ENCODE peak calls at places on chromosomes 2 and 18, in ten cellular contexts. One of them, this sample, is unnamed.
A peak's percentile ranks its signal among the peaks of the same experiment; 100 is the strongest.

GRCh38 chr2:12742891-12743290 is 26.2 kb downstream of the TRIB2 start:
- DNase-seq in PC-3: no peak
- DNase-seq in upper lobe of right lung: no peak
- DNase-seq in progenitor cell of endocrine pancreas: no peak
- DNase-seq in left ventricle myocardium inferior: no peak
- DNase-seq in activated CD8-positive, alpha-beta T cell treated with anti-CD3 and anti-CD28 coated beads for 36 hours: no peak
- DNase-seq in RWPE1: no peak
- DNase-seq in pancreas: no peak
- DNase-seq in ovary: no peak
- DNase-seq in endothelial cell: no peak
- DNase-seq in this sample: no peak

GRCh38 chr2:27071990-27072830 is 756 bp upstream of the OST4 start:
- DNase-seq in progenitor cell of endocrine pancreas: no peak
- DNase-seq in endothelial cell: no peak
- DNase-seq in PC-3: no peak
- DNase-seq in ovary: peak; percentile 91
- DNase-seq in activated CD8-positive, alpha-beta T cell treated with anti-CD3 and anti-CD28 coated beads for 36 hours: peak; percentile 53
- DNase-seq in RWPE1: no peak
- DNase-seq in left ventricle myocardium inferior: peak; percentile 84
- DNase-seq in upper lobe of right lung: no peak
- DNase-seq in pancreas: peak; percentile 47
- DNase-seq in this sample: no peak

GRCh38 chr2:180507028-180507427 is 473.4 kb upstream of the UBE2E3 start:
- DNase-seq in left ventricle myocardium inferior: no peak
- DNase-seq in RWPE1: no peak
- DNase-seq in pancreas: no peak
- DNase-seq in activated CD8-positive, alpha-beta T cell treated with anti-CD3 and anti-CD28 coated beads for 36 hours: no peak
- DNase-seq in progenitor cell of endocrine pancreas: no peak
- DNase-seq in PC-3: peak; percentile 85
- DNase-seq in upper lobe of right lung: no peak
- DNase-seq in endothelial cell: no peak
- DNase-seq in ovary: no peak
- DNase-seq in this sample: no peak

GRCh38 chr2:7701807-7702206 is 784.6 kb downstream of the RNF144A start:
- DNase-seq in upper lobe of right lung: no peak
- DNase-seq in RWPE1: no peak
- DNase-seq in PC-3: peak; percentile 50
- DNase-seq in endothelial cell: no peak
- DNase-seq in activated CD8-positive, alpha-beta T cell treated with anti-CD3 and anti-CD28 coated beads for 36 hours: no peak
- DNase-seq in pancreas: no peak
- DNase-seq in ovary: no peak
- DNase-seq in progenitor cell of endocrine pancreas: no peak
- DNase-seq in left ventricle myocardium inferior: no peak
- DNase-seq in this sample: peak; percentile 58

GRCh38 chr2:10768063-10768507 is 44.5 kb downstream of the PDIA6 start:
- DNase-seq in activated CD8-positive, alpha-beta T cell treated with anti-CD3 and anti-CD28 coated beads for 36 hours: no peak
- DNase-seq in endothelial cell: no peak
- DNase-seq in RWPE1: no peak
- DNase-seq in left ventricle myocardium inferior: peak; percentile 58
- DNase-seq in pancreas: no peak
- DNase-seq in progenitor cell of endocrine pancreas: no peak
- DNase-seq in ovary: no peak
- DNase-seq in PC-3: no peak
- DNase-seq in upper lobe of right lung: no peak
- DNase-seq in this sample: no peak

GRCh38 chr2:152380261-152381055 is 45.5 kb downstream of the FMNL2 start:
- DNase-seq in RWPE1: no peak
- DNase-seq in activated CD8-positive, alpha-beta T cell treated with anti-CD3 and anti-CD28 coated beads for 36 hours: no peak
- DNase-seq in upper lobe of right lung: no peak
- DNase-seq in progenitor cell of endocrine pancreas: no peak
- DNase-seq in left ventricle myocardium inferior: no peak
- DNase-seq in ovary: no peak
- DNase-seq in pancreas: no peak
- DNase-seq in PC-3: no peak
- DNase-seq in endothelial cell: no peak
- DNase-seq in this sample: peak; percentile 42

GRCh38 chr2:149894760-149895159 is 307.2 kb upstream of the MMADHC start:
- DNase-seq in RWPE1: no peak
- DNase-seq in left ventricle myocardium inferior: no peak
- DNase-seq in PC-3: no peak
- DNase-seq in endothelial cell: no peak
- DNase-seq in pancreas: no peak
- DNase-seq in ovary: no peak
- DNase-seq in upper lobe of right lung: no peak
- DNase-seq in progenitor cell of endocrine pancreas: no peak
- DNase-seq in activated CD8-positive, alpha-beta T cell treated with anti-CD3 and anti-CD28 coated beads for 36 hours: no peak
- DNase-seq in this sample: peak; percentile 93

GRCh38 chr2:146239392-146240135 is 1605.3 kb upstream of the ACVR2A start:
- DNase-seq in pancreas: no peak
- DNase-seq in progenitor cell of endocrine pancreas: no peak
- DNase-seq in upper lobe of right lung: no peak
- DNase-seq in PC-3: no peak
- DNase-seq in left ventricle myocardium inferior: no peak
- DNase-seq in RWPE1: no peak
- DNase-seq in ovary: no peak
- DNase-seq in endothelial cell: no peak
- DNase-seq in activated CD8-positive, alpha-beta T cell treated with anti-CD3 and anti-CD28 coated beads for 36 hours: no peak
- DNase-seq in this sample: no peak

GRCh38 chr2:3571284-3571683 is 3.8 kb upstream of the RPS7 start:
- DNase-seq in left ventricle myocardium inferior: no peak
- DNase-seq in PC-3: no peak
- DNase-seq in ovary: no peak
- DNase-seq in RWPE1: peak; percentile 21
- DNase-seq in pancreas: no peak
- DNase-seq in upper lobe of right lung: no peak
- DNase-seq in activated CD8-positive, alpha-beta T cell treated with anti-CD3 and anti-CD28 coated beads for 36 hours: no peak
- DNase-seq in endothelial cell: no peak
- DNase-seq in progenitor cell of endocrine pancreas: no peak
- DNase-seq in this sample: peak; percentile 46

GRCh38 chr2:149063177-149063576 is 24.7 kb downstream of the LYPD6B start:
- DNase-seq in RWPE1: no peak
- DNase-seq in left ventricle myocardium inferior: no peak
- DNase-seq in endothelial cell: no peak
- DNase-seq in activated CD8-positive, alpha-beta T cell treated with anti-CD3 and anti-CD28 coated beads for 36 hours: no peak
- DNase-seq in ovary: no peak
- DNase-seq in progenitor cell of endocrine pancreas: no peak
- DNase-seq in upper lobe of right lung: no peak
- DNase-seq in PC-3: no peak
- DNase-seq in pancreas: no peak
- DNase-seq in this sample: no peak

GRCh38 chr2:149799296-149799695 is 211.7 kb upstream of the MMADHC start:
- DNase-seq in activated CD8-positive, alpha-beta T cell treated with anti-CD3 and anti-CD28 coated beads for 36 hours: no peak
- DNase-seq in pancreas: no peak
- DNase-seq in upper lobe of right lung: no peak
- DNase-seq in ovary: no peak
- DNase-seq in RWPE1: peak; percentile 19
- DNase-seq in PC-3: peak; percentile 44
- DNase-seq in left ventricle myocardium inferior: no peak
- DNase-seq in endothelial cell: no peak
- DNase-seq in progenitor cell of endocrine pancreas: no peak
- DNase-seq in this sample: peak; percentile 46

GRCh38 chr18:26480897-26481795 is 67.2 kb downstream of the KCTD1 start:
- DNase-seq in RWPE1: peak; percentile 89
- DNase-seq in left ventricle myocardium inferior: no peak
- DNase-seq in upper lobe of right lung: no peak
- DNase-seq in activated CD8-positive, alpha-beta T cell treated with anti-CD3 and anti-CD28 coated beads for 36 hours: no peak
- DNase-seq in endothelial cell: no peak
- DNase-seq in pancreas: no peak
- DNase-seq in PC-3: peak; percentile 98
- DNase-seq in progenitor cell of endocrine pancreas: no peak
- DNase-seq in ovary: no peak
- DNase-seq in this sample: peak; percentile 89

GRCh38 chr18:55152801-55153200 is 193.5 kb upstream of the CCDC68 start:
- DNase-seq in upper lobe of right lung: no peak
- DNase-seq in left ventricle myocardium inferior: no peak
- DNase-seq in endothelial cell: no peak
- DNase-seq in activated CD8-positive, alpha-beta T cell treated with anti-CD3 and anti-CD28 coated beads for 36 hours: no peak
- DNase-seq in ovary: no peak
- DNase-seq in pancreas: no peak
- DNase-seq in RWPE1: peak; percentile 1
- DNase-seq in progenitor cell of endocrine pancreas: no peak
- DNase-seq in PC-3: peak; percentile 48
- DNase-seq in this sample: peak; percentile 80

DNA sequence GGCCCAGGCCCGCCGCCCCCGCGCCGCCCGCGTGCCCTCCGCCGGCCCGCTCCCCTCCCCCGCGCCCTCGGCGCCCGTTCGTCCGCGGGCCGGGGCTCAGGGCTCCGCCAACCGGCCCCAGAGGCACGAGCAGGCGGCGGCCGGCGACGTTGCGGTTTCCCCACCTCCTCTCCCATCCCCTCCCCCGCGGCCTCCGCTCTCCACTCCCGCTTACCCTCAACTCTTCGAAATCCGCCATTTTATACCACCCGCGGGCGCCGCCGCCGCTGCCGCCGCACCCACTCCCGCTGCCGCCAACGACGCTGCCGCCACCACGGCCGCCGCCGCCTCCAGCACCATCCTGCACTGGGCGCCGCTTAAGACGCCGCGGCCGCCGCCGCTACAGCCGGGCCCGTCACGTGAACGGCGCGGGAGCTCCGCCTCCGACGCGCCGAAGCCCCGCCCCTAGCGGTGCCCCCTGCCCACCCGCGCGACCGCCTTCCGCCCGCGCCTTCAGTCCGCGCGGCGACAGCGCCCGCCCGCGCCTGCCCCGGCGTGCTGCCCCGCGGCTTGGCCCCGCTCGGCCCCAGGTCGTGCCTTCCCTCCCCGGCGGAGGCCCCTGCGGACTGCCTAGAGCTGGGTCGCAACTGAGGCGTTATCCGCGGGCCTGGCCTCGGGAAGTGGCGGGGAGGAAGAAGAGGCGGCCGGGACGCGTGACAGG is at the start of the genes KATNAL2 and PIAS2:
- DNase-seq in endothelial cell: peak; percentile 82
- DNase-seq in left ventricle myocardium inferior: peak; percentile 80
- DNase-seq in ovary: peak; percentile 74
- DNase-seq in PC-3: peak; percentile 54
- DNase-seq in pancreas: peak; percentile 78
- DNase-seq in progenitor cell of endocrine pancreas: peak; percentile 72
- DNase-seq in activated CD8-positive, alpha-beta T cell treated with anti-CD3 and anti-CD28 coated beads for 36 hours: peak; percentile 71
- DNase-seq in RWPE1: peak; percentile 31
- DNase-seq in upper lobe of right lung: peak; percentile 90
- DNase-seq in this sample: no peak
- TF ChIP-seq CTCF in endothelial cell: no peak
- TF ChIP-seq CTCF in left ventricle myocardium inferior: no peak
- TF ChIP-seq CTCF in ovary: no peak
- TF ChIP-seq CTCF in PC-3: no peak
- TF ChIP-seq CTCF in pancreas: no peak
- TF ChIP-seq CTCF in progenitor cell of endocrine pancreas: no peak
- TF ChIP-seq CTCF in activated CD8-positive, alpha-beta T cell treated with anti-CD3 and anti-CD28 coated beads for 36 hours: no peak
- TF ChIP-seq CTCF in RWPE1: no peak
- TF ChIP-seq CTCF in upper lobe of right lung: no peak
- TF ChIP-seq CTCF in this sample: no peak

GRCh38 chr2:127455566-127456493 is 37.6 kb downstream of the PROC start:
- DNase-seq in progenitor cell of endocrine pancreas: no peak
- DNase-seq in left ventricle myocardium inferior: no peak
- DNase-seq in RWPE1: no peak
- DNase-seq in upper lobe of right lung: no peak
- DNase-seq in endothelial cell: no peak
- DNase-seq in ovary: no peak
- DNase-seq in pancreas: no peak
- DNase-seq in activated CD8-positive, alpha-beta T cell treated with anti-CD3 and anti-CD28 coated beads for 36 hours: no peak
- DNase-seq in PC-3: no peak
- DNase-seq in this sample: no peak

GRCh38 chr2:127451981-127452380 is 33.8 kb downstream of the PROC start:
- DNase-seq in progenitor cell of endocrine pancreas: no peak
- DNase-seq in activated CD8-positive, alpha-beta T cell treated with anti-CD3 and anti-CD28 coated beads for 36 hours: no peak
- DNase-seq in pancreas: no peak
- DNase-seq in endothelial cell: no peak
- DNase-seq in ovary: no peak
- DNase-seq in upper lobe of right lung: no peak
- DNase-seq in PC-3: no peak
- DNase-seq in left ventricle myocardium inferior: no peak
- DNase-seq in RWPE1: no peak
- DNase-seq in this sample: no peak

GRCh38 chr2:127453013-127453391 is 34.8 kb downstream of the PROC start:
- DNase-seq in upper lobe of right lung: no peak
- DNase-seq in endothelial cell: no peak
- DNase-seq in pancreas: no peak
- DNase-seq in progenitor cell of endocrine pancreas: no peak
- DNase-seq in ovary: no peak
- DNase-seq in left ventricle myocardium inferior: no peak
- DNase-seq in RWPE1: no peak
- DNase-seq in activated CD8-positive, alpha-beta T cell treated with anti-CD3 and anti-CD28 coated beads for 36 hours: no peak
- DNase-seq in PC-3: no peak
- DNase-seq in this sample: no peak

GRCh38 chr2:127454595-127455565 is 36.7 kb downstream of the PROC start:
- DNase-seq in PC-3: peak; percentile 49
- DNase-seq in ovary: no peak
- DNase-seq in endothelial cell: no peak
- DNase-seq in RWPE1: no peak
- DNase-seq in upper lobe of right lung: no peak
- DNase-seq in activated CD8-positive, alpha-beta T cell treated with anti-CD3 and anti-CD28 coated beads for 36 hours: no peak
- DNase-seq in pancreas: peak; percentile 53
- DNase-seq in left ventricle myocardium inferior: no peak
- DNase-seq in progenitor cell of endocrine pancreas: no peak
- DNase-seq in this sample: no peak

GRCh38 chr2:127453392-127454171 is 35.4 kb downstream of the PROC start:
- DNase-seq in left ventricle myocardium inferior: no peak
- DNase-seq in pancreas: no peak
- DNase-seq in PC-3: peak; percentile 29
- DNase-seq in upper lobe of right lung: no peak
- DNase-seq in progenitor cell of endocrine pancreas: no peak
- DNase-seq in RWPE1: no peak
- DNase-seq in activated CD8-positive, alpha-beta T cell treated with anti-CD3 and anti-CD28 coated beads for 36 hours: no peak
- DNase-seq in endothelial cell: no peak
- DNase-seq in ovary: no peak
- DNase-seq in this sample: no peak
- TF ChIP-seq CTCF in left ventricle myocardium inferior: peak; percentile 36
- TF ChIP-seq CTCF in pancreas: no peak
- TF ChIP-seq CTCF in PC-3: peak; percentile 55
- TF ChIP-seq CTCF in upper lobe of right lung: no peak
- TF ChIP-seq CTCF in progenitor cell of endocrine pancreas: no peak
- TF ChIP-seq CTCF in RWPE1: no peak
- TF ChIP-seq CTCF in activated CD8-positive, alpha-beta T cell treated with anti-CD3 and anti-CD28 coated beads for 36 hours: no peak
- TF ChIP-seq CTCF in endothelial cell: no peak
- TF ChIP-seq CTCF in ovary: no peak
- TF ChIP-seq CTCF in this sample: peak; percentile 52

DNA sequence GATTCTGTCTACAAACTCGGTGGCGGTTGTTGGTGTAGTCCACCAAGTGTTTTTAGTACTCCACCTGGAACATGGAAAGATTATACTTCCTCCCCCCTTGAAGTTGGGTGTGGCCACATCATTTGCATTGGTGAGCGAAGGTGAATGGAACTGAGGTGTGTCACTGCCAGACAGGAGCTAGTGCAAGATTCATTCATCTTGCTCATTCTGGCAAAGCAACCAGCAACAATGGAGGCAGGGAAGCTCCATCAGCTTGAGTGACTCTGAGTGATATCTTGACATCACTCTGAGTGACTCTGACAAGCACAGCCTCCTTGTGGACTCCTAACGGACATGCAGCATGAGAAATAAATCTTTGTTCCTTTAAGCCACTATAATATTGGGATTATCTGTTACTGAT is 54.7 kb upstream of the SLC1A4 start:
- DNase-seq in PC-3: peak; percentile 22
- DNase-seq in endothelial cell: no peak
- DNase-seq in pancreas: no peak
- DNase-seq in activated CD8-positive, alpha-beta T cell treated with anti-CD3 and anti-CD28 coated beads for 36 hours: no peak
- DNase-seq in RWPE1: no peak
- DNase-seq in upper lobe of right lung: no peak
- DNase-seq in progenitor cell of endocrine pancreas: no peak
- DNase-seq in ovary: no peak
- DNase-seq in left ventricle myocardium inferior: no peak
- DNase-seq in this sample: peak; percentile 59
- TF ChIP-seq CTCF in PC-3: no peak
- TF ChIP-seq CTCF in endothelial cell: no peak
- TF ChIP-seq CTCF in pancreas: no peak
- TF ChIP-seq CTCF in activated CD8-positive, alpha-beta T cell treated with anti-CD3 and anti-CD28 coated beads for 36 hours: no peak
- TF ChIP-seq CTCF in RWPE1: no peak
- TF ChIP-seq CTCF in upper lobe of right lung: no peak
- TF ChIP-seq CTCF in progenitor cell of endocrine pancreas: no peak
- TF ChIP-seq CTCF in ovary: no peak
- TF ChIP-seq CTCF in left ventricle myocardium inferior: no peak
- TF ChIP-seq CTCF in this sample: no peak

GRCh38 chr2:174486614-174487535 is at the start of gene GPR155:
- DNase-seq in left ventricle myocardium inferior: peak; percentile 100
- DNase-seq in endothelial cell: peak; percentile 98
- DNase-seq in pancreas: peak; percentile 100
- DNase-seq in progenitor cell of endocrine pancreas: peak; percentile 98
- DNase-seq in ovary: peak; percentile 100
- DNase-seq in upper lobe of right lung: peak; percentile 100
- DNase-seq in activated CD8-positive, alpha-beta T cell treated with anti-CD3 and anti-CD28 coated beads for 36 hours: peak; percentile 100
- DNase-seq in PC-3: peak; percentile 97
- DNase-seq in RWPE1: peak; percentile 97
- DNase-seq in this sample: peak; percentile 87
- TF ChIP-seq CTCF in left ventricle myocardium inferior: no peak
- TF ChIP-seq CTCF in endothelial cell: no peak
- TF ChIP-seq CTCF in pancreas: no peak
- TF ChIP-seq CTCF in progenitor cell of endocrine pancreas: no peak
- TF ChIP-seq CTCF in ovary: no peak
- TF ChIP-seq CTCF in upper lobe of right lung: peak; percentile 19
- TF ChIP-seq CTCF in activated CD8-positive, alpha-beta T cell treated with anti-CD3 and anti-CD28 coated beads for 36 hours: no peak
- TF ChIP-seq CTCF in PC-3: no peak
- TF ChIP-seq CTCF in RWPE1: peak; percentile 13
- TF ChIP-seq CTCF in this sample: peak; percentile 25